ENCODE peak calls at places on chromosome 9, in ten cellular contexts. W is brain microvascular endothelial cell, M is dorsolateral prefrontal cortex, O is neural progenitor cell, T is transverse colon, U is A549, P is heart right ventricle, Y is IMR-90, K is stomach, E is right atrium auricular region. F is an unnamed sample.

GRCh38 chr9:128946945-128947422 is 419 bp downstream of the DOLK start:
- DNase-seq in W (peak), M (peak), O (no peak), T (peak), U (no peak), P (peak), Y (peak), K (peak), E (no peak), F (peak)

GRCh38 chr9:124782661-124783574 is 6.0 kb downstream of the OLFML2A start:
- DNase-seq in W (no peak), M (peak), O (no peak), T (peak), U (no peak), P (no peak), Y (no peak), K (peak), E (peak), F (no peak)

GRCh38 chr9:22265534-22265933 is 181.1 kb upstream of the DMRTA1 start:
- DNase-seq in W (no peak), M (no peak), O (no peak), T (no peak), U (no peak), P (no peak), Y (no peak), K (no peak), E (no peak), F (no peak)

GRCh38 chr9:121862973-121863372 is 211.5 kb downstream of the DAB2IP start:
- DNase-seq in W (no peak), M (no peak), O (no peak), T (no peak), U (no peak), P (no peak), Y (no peak), K (no peak), E (peak), F (no peak)

GRCh38 chr9:16180546-16180945 is 627.7 kb downstream of the CCDC171 start:
- DNase-seq in W (no peak), M (no peak), O (no peak), T (no peak), U (no peak), P (no peak), Y (peak), K (no peak), E (no peak), F (no peak)

GRCh38 chr9:110027624-110028023 is 180.3 kb downstream of the C9orf152 start:
- DNase-seq in W (peak), M (no peak), O (peak), T (no peak), U (no peak), P (no peak), Y (peak), K (no peak), E (peak), F (no peak)

GRCh38 chr9:38226491-38226951 is 157.5 kb upstream of the SHB start:
- DNase-seq in W (no peak), M (no peak), O (no peak), T (no peak), U (no peak), P (no peak), Y (peak), K (no peak), E (no peak), F (no peak)

GRCh38 chr9:16729656-16730055 is 140.8 kb downstream of the BNC2 start:
- DNase-seq in W (no peak), M (no peak), O (peak), T (no peak), U (no peak), P (no peak), Y (peak), K (no peak), E (no peak), F (no peak)

GRCh38 chr9:35798658-35799366 is 7.4 kb downstream of the NPR2 start:
- DNase-seq in W (peak), M (no peak), O (no peak), T (no peak), U (no peak), P (no peak), Y (peak), K (no peak), E (no peak), F (no peak)

GRCh38 chr9:20603524-20604268 is 18.6 kb downstream of the MLLT3 start:
- DNase-seq in W (no peak), M (no peak), O (peak), T (no peak), U (no peak), P (no peak), Y (no peak), K (no peak), E (no peak), F (no peak)

GRCh38 chr9:20601292-20601691 is 21.0 kb downstream of the MLLT3 start:
- DNase-seq in W (no peak), M (no peak), O (no peak), T (no peak), U (no peak), P (no peak), Y (no peak), K (no peak), E (no peak), F (no peak)

GRCh38 chr9:20598367-20598766 is 23.9 kb downstream of the MLLT3 start:
- DNase-seq in W (no peak), M (no peak), O (no peak), T (no peak), U (no peak), P (no peak), Y (no peak), K (no peak), E (no peak), F (no peak)

GRCh38 chr9:20597862-20598261 is 24.4 kb downstream of the MLLT3 start:
- DNase-seq in W (no peak), M (no peak), O (no peak), T (no peak), U (no peak), P (no peak), Y (peak), K (no peak), E (no peak), F (no peak)

DNA sequence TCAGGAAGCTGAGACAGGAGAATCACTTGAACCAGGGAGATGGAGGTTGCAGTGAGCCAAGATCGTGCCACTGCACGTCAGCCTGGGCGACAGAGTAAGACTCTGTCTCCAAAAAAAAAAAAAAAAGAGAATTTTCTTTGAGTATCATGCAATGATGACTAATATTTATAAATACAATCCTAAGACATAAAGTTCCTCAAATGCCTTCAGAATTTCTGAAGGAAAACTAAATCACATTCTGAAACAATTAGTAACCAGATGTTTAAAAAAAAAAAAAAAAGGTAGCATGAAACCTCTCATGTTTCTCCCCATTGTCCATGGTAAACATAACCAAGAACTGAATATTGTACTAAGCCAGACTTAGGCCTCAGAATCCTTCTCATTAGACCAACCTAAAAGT is 23.1 kb downstream of the MLLT3 start:
- DNase-seq in W (no peak), M (no peak), O (no peak), T (no peak), U (no peak), P (no peak), Y (peak), K (no peak), E (no peak), F (no peak)
- H3K27ac ChIP-seq in W (peak), M (no peak), O (no peak), T (no peak), U (no peak), P (no peak), Y (peak), K (no peak), E (no peak), F (no peak)

DNA sequence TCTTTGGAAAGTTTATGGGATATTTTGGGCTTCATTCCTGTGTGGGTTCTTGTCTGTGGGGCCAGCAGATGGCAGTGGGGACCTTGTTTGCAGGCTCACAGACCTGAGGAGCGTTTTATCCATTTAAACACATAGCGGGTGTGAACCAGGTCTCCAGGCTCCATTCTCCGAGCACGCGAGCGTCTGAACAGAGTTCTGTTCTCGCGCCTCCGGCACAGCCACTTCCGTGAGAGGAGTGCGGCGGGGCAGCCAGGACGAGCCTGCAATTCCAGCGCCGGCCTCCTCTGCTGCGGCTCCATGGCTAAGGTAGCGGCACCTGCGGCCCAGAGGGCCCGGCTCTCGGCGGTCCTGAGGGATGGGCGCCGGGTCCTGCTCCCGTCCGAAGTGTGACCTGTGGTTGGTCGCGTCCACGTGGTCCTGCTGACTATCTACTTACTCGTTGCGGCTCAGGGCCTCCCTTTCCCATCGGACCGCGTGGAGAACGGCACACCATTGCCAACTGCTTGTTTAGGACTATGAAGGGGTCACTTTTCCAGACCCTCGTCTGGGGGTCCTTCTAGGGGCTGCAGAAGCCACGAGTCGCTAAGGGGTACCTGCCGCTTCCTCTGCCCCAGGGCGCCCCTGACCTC is 7.3 kb downstream of the NRARP start:
- DNase-seq in W (no peak), M (no peak), O (peak), T (peak), U (no peak), P (peak), Y (peak), K (no peak), E (no peak), F (no peak)
- H3K27ac ChIP-seq in W (no peak), M (no peak), O (no peak), T (peak), U (peak), P (peak), Y (no peak), K (peak), E (no peak), F (no peak)

DNA sequence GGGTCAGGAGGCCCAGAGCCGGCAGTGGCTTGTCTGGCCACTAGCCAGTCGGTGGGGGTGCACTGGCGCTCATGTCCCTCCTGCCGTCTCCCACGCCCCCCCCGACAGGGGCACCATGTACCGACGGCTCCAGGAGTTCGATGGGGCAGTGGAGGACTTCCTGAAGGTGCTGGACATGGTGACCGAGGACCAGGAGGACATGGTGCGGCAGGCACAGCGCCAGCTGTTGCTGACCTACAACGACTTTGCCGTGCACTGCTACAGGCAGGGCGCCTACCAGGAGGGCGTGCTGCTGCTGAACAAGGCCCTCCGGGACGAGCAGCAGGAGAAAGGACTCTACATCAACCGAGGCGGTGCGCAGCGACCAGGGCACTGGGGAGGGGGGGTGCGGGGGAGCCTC is 8.1 kb downstream of the TTC16 start:
- DNase-seq in W (no peak), M (no peak), O (no peak), T (peak), U (no peak), P (peak), Y (no peak), K (peak), E (no peak), F (no peak)
- H3K27ac ChIP-seq in W (no peak), M (no peak), O (no peak), T (peak), U (no peak), P (peak), Y (no peak), K (peak), E (no peak), F (no peak)

GRCh38 chr9:136485049-136485647 is 2.3 kb upstream of the SEC16A start:
- DNase-seq in W (peak), M (peak), O (peak), T (peak), U (peak), P (peak), Y (peak), K (peak), E (peak), F (peak)
- H3K27ac ChIP-seq in W (no peak), M (no peak), O (no peak), T (peak), U (peak), P (no peak), Y (no peak), K (peak), E (no peak), F (no peak)

F was measured in caudate nucleus.